ENCODE peak calls at places on chromosome 21, in eight cellular contexts. N is CD4-positive, CD25-positive, alpha-beta regulatory T cell; C is NCI-H526 treated with DMSO at 0.1 percent for 48 hours; K is T-cell; Y is HTR-8/SVneo; B is heart right ventricle; J is HCT116; X is dermis microvascular lymphatic vessel endothelial cell. Q is an unnamed sample.

GRCh38 chr21:43619344-43619743 is 39.9 kb downstream of the HSF2BP start:
- DNase-seq in K (no peak), X (no peak), C (no peak), B (no peak), Y (no peak), N (no peak), J (no peak), Q (no peak)

GRCh38 chr21:42440187-42440792 is 36.6 kb downstream of the UBASH3A start:
- DNase-seq in X (no peak), B (no peak), Y (no peak), N (no peak), J (no peak), C (no peak), K (no peak), Q (no peak)

GRCh38 chr21:42632336-42632751 is 21.1 kb upstream of the PDE9A start:
- DNase-seq in N (no peak), B (no peak), Y (no peak), K (no peak), C (no peak), X (no peak), J (no peak), Q (no peak)

GRCh38 chr21:38171723-38172344 is 85.0 kb upstream of the KCNJ15 start:
- DNase-seq in Y (peak), K (no peak), C (no peak), B (no peak), X (no peak), N (no peak), J (no peak), Q (no peak)

GRCh38 chr21:36966846-36967657 is 583 bp upstream of the HLCS start:
- DNase-seq in Y (no peak), X (no peak), B (no peak), J (no peak), C (peak), K (no peak), N (no peak), Q (no peak)

GRCh38 chr21:43817157-43818086 is 28.0 kb downstream of the RRP1 start:
- DNase-seq in C (no peak), Y (no peak), J (no peak), B (no peak), K (no peak), N (no peak), X (no peak), Q (peak)

GRCh38 chr21:41228006-41228370 is 60.0 kb downstream of the BACE2 start:
- DNase-seq in J (no peak), Y (no peak), N (no peak), C (no peak), K (no peak), X (no peak), B (no peak), Q (no peak)

GRCh38 chr21:42219606-42220137 is 732 bp downstream of the ABCG1 start:
- DNase-seq in B (no peak), J (no peak), Y (no peak), C (no peak), N (no peak), X (no peak), K (no peak), Q (no peak)

GRCh38 chr21:42302292-42302650 is 12.9 kb downstream of the TFF3 start:
- DNase-seq in K (no peak), C (no peak), N (no peak), Y (no peak), B (no peak), J (no peak), X (no peak), Q (no peak)

GRCh38 chr21:32733356-32733755 is 5.5 kb upstream of the SYNJ1 start:
- DNase-seq in C (no peak), Y (no peak), X (no peak), B (no peak), K (no peak), N (no peak), J (no peak), Q (no peak)

GRCh38 chr21:44527983-44528633 is 11.9 kb downstream of the KRTAP10-1 start:
- DNase-seq in B (no peak), X (no peak), Y (no peak), K (no peak), N (no peak), C (no peak), J (no peak), Q (no peak)

GRCh38 chr21:26449161-26449560 is 123.9 kb downstream of the CYYR1 start:
- DNase-seq in X (peak), N (no peak), B (no peak), J (no peak), K (no peak), Y (no peak), C (no peak), Q (no peak)

GRCh38 chr21:39630191-39630591 is 17.5 kb downstream of the B3GALT5 start:
- DNase-seq in X (no peak), C (no peak), K (no peak), B (no peak), Y (no peak), N (no peak), J (peak), Q (no peak)

GRCh38 chr21:37642493-37642892 is 273.8 kb downstream of the KCNJ6 start:
- DNase-seq in X (no peak), K (no peak), J (peak), Y (no peak), N (no peak), C (peak), B (no peak), Q (peak)

GRCh38 chr21:34579411-34579810 is 35.5 kb downstream of the RCAN1 start:
- DNase-seq in J (no peak), C (no peak), X (no peak), N (no peak), K (no peak), Y (no peak), B (no peak), Q (no peak)

GRCh38 chr21:26614251-26614650 is 41.2 kb upstream of the CYYR1 start:
- DNase-seq in N (no peak), X (no peak), C (no peak), K (no peak), J (no peak), B (no peak), Y (no peak), Q (no peak)

GRCh38 chr21:39882186-39882882 is 15.1 kb downstream of the PCP4 start:
- DNase-seq in J (no peak), X (no peak), B (no peak), N (no peak), Y (no peak), C (no peak), K (no peak), Q (no peak)

GRCh38 chr21:35127851-35128250 is 78.7 kb upstream of the RUNX1 start:
- DNase-seq in J (no peak), K (no peak), C (no peak), Y (no peak), N (no peak), X (no peak), B (no peak), Q (no peak)

GRCh38 chr21:27346041-27346448 is 379.2 kb upstream of the ADAMTS5 start:
- DNase-seq in J (no peak), K (no peak), C (no peak), Y (no peak), B (no peak), X (no peak), N (no peak), Q (no peak)

GRCh38 chr21:33265664-33266049 is 510 bp upstream of the IL10RB start:
- DNase-seq in J (no peak), N (peak), X (no peak), K (peak), C (no peak), B (no peak), Y (no peak), Q (no peak)

GRCh38 chr21:44006656-44007055 is 5.5 kb upstream of the TRAPPC10 start:
- DNase-seq in Y (no peak), X (no peak), B (peak), N (no peak), C (no peak), J (no peak), K (no peak), Q (no peak)

GRCh38 chr21:42923553-42924432 is 1.6 kb downstream of the ERVH48-1 start:
- DNase-seq in C (peak), Y (peak), J (peak), K (peak), X (peak), N (peak), B (peak), Q (peak)

GRCh38 chr21:35359076-35359475 is 310.0 kb upstream of the RUNX1 start:
- DNase-seq in X (no peak), K (no peak), Y (no peak), B (no peak), C (no peak), J (no peak), N (no peak), Q (no peak)

GRCh38 chr21:14759285-14759684 is 213.2 kb upstream of the SAMSN1 start:
- DNase-seq in N (no peak), C (no peak), K (no peak), J (no peak), X (no peak), B (no peak), Y (no peak), Q (no peak)